ENCODE peak calls at places on chromosome 3, in six cellular contexts. One of them, this sample, is unnamed.

GRCh38 chr3:153667341-153667740 is 453.8 kb upstream of the ARHGEF26 start:
- DNase-seq in uterus: no peak
- DNase-seq in tibial nerve: no peak
- DNase-seq in suprapubic skin: no peak
- DNase-seq in A549: no peak
- DNase-seq in body of pancreas: no peak
- DNase-seq in this sample: no peak

GRCh38 chr3:184203526-184203925 is 17.5 kb downstream of the ABCF3 start:
- DNase-seq in uterus: no peak
- DNase-seq in tibial nerve: no peak
- DNase-seq in suprapubic skin: no peak
- DNase-seq in A549: no peak
- DNase-seq in body of pancreas: no peak
- DNase-seq in this sample: no peak

GRCh38 chr3:123841476-123842238 is 42.5 kb downstream of the MYLK start:
- DNase-seq in uterus: no peak
- DNase-seq in tibial nerve: no peak
- DNase-seq in suprapubic skin: no peak
- DNase-seq in A549: no peak
- DNase-seq in body of pancreas: no peak
- DNase-seq in this sample: no peak

GRCh38 chr3:72340056-72340455 is 508.2 kb downstream of the SHQ1 start:
- DNase-seq in uterus: no peak
- DNase-seq in tibial nerve: no peak
- DNase-seq in suprapubic skin: peak
- DNase-seq in A549: no peak
- DNase-seq in body of pancreas: no peak
- DNase-seq in this sample: no peak

GRCh38 chr3:63364909-63365308 is 86.8 kb downstream of the SYNPR start:
- DNase-seq in uterus: no peak
- DNase-seq in tibial nerve: no peak
- DNase-seq in suprapubic skin: no peak
- DNase-seq in A549: peak
- DNase-seq in body of pancreas: no peak
- DNase-seq in this sample: no peak

GRCh38 chr3:60553144-60553543 is 698.1 kb downstream of the FHIT start:
- DNase-seq in uterus: no peak
- DNase-seq in tibial nerve: no peak
- DNase-seq in suprapubic skin: no peak
- DNase-seq in A549: no peak
- DNase-seq in body of pancreas: no peak
- DNase-seq in this sample: no peak

GRCh38 chr3:184017672-184018423 is at the start of gene ABCC5:
- DNase-seq in uterus: peak
- DNase-seq in tibial nerve: peak
- DNase-seq in suprapubic skin: peak
- DNase-seq in A549: peak
- DNase-seq in body of pancreas: peak
- DNase-seq in this sample: peak

GRCh38 chr3:4826237-4827100 is 152.8 kb upstream of the BHLHE40 start:
- DNase-seq in uterus: peak
- DNase-seq in tibial nerve: peak
- DNase-seq in suprapubic skin: no peak
- DNase-seq in A549: peak
- DNase-seq in body of pancreas: peak
- DNase-seq in this sample: no peak

GRCh38 chr3:97613139-97613538 is 151.4 kb upstream of the ARL6 start:
- DNase-seq in uterus: no peak
- DNase-seq in tibial nerve: no peak
- DNase-seq in suprapubic skin: no peak
- DNase-seq in A549: no peak
- DNase-seq in body of pancreas: no peak
- DNase-seq in this sample: no peak

GRCh38 chr3:14150491-14151230 is 25.8 kb downstream of the TMEM43 start:
- DNase-seq in uterus: no peak
- DNase-seq in tibial nerve: no peak
- DNase-seq in suprapubic skin: peak
- DNase-seq in A549: no peak
- DNase-seq in body of pancreas: no peak
- DNase-seq in this sample: no peak

GRCh38 chr3:50557106-50557505 is 10.4 kb downstream of the C3orf18 start:
- DNase-seq in uterus: no peak
- DNase-seq in tibial nerve: no peak
- DNase-seq in suprapubic skin: no peak
- DNase-seq in A549: no peak
- DNase-seq in body of pancreas: no peak
- DNase-seq in this sample: no peak

GRCh38 chr3:60756636-60757035 is 494.6 kb downstream of the FHIT start:
- DNase-seq in uterus: no peak
- DNase-seq in tibial nerve: no peak
- DNase-seq in suprapubic skin: no peak
- DNase-seq in A549: no peak
- DNase-seq in body of pancreas: no peak
- DNase-seq in this sample: no peak

GRCh38 chr3:73107215-73107614 is 45.8 kb downstream of the EBLN2 start:
- DNase-seq in uterus: no peak
- DNase-seq in tibial nerve: no peak
- DNase-seq in suprapubic skin: no peak
- DNase-seq in A549: no peak
- DNase-seq in body of pancreas: no peak
- DNase-seq in this sample: no peak

GRCh38 chr3:16370872-16371740 is 106.1 kb downstream of the OXNAD1 start:
- DNase-seq in uterus: no peak
- DNase-seq in tibial nerve: no peak
- DNase-seq in suprapubic skin: no peak
- DNase-seq in A549: no peak
- DNase-seq in body of pancreas: no peak
- DNase-seq in this sample: no peak

GRCh38 chr3:85193565-85193964 is 234.8 kb downstream of the CADM2 start:
- DNase-seq in uterus: no peak
- DNase-seq in tibial nerve: no peak
- DNase-seq in suprapubic skin: no peak
- DNase-seq in A549: no peak
- DNase-seq in body of pancreas: no peak
- DNase-seq in this sample: no peak

GRCh38 chr3:86978111-86978528 is 12.8 kb downstream of the VGLL3 start:
- DNase-seq in uterus: no peak
- DNase-seq in tibial nerve: peak
- DNase-seq in suprapubic skin: peak
- DNase-seq in A549: no peak
- DNase-seq in body of pancreas: peak
- DNase-seq in this sample: no peak

GRCh38 chr3:187292186-187292585 is 649 bp upstream of the MASP1 start:
- DNase-seq in uterus: peak
- DNase-seq in tibial nerve: no peak
- DNase-seq in suprapubic skin: no peak
- DNase-seq in A549: no peak
- DNase-seq in body of pancreas: peak
- DNase-seq in this sample: no peak

GRCh38 chr3:129343643-129344360 is 65.1 kb downstream of the HMCES start:
- DNase-seq in uterus: no peak
- DNase-seq in tibial nerve: no peak
- DNase-seq in suprapubic skin: no peak
- DNase-seq in A549: peak
- DNase-seq in body of pancreas: peak
- DNase-seq in this sample: no peak

GRCh38 chr3:28521663-28522062 is 173.0 kb upstream of the AZI2 start:
- DNase-seq in uterus: no peak
- DNase-seq in tibial nerve: no peak
- DNase-seq in suprapubic skin: no peak
- DNase-seq in A549: no peak
- DNase-seq in body of pancreas: no peak
- DNase-seq in this sample: no peak

GRCh38 chr3:130737622-130738021 is 9.0 kb downstream of the PIK3R4 start:
- DNase-seq in uterus: no peak
- DNase-seq in tibial nerve: no peak
- DNase-seq in suprapubic skin: no peak
- DNase-seq in A549: no peak
- DNase-seq in body of pancreas: no peak
- DNase-seq in this sample: no peak

GRCh38 chr3:170259853-170260386 is 37.7 kb downstream of the PRKCI start:
- DNase-seq in uterus: no peak
- DNase-seq in tibial nerve: no peak
- DNase-seq in suprapubic skin: no peak
- DNase-seq in A549: no peak
- DNase-seq in body of pancreas: no peak
- DNase-seq in this sample: no peak

GRCh38 chr3:109563149-109563548 is 225.8 kb upstream of the DPPA4 start:
- DNase-seq in uterus: no peak
- DNase-seq in tibial nerve: no peak
- DNase-seq in suprapubic skin: no peak
- DNase-seq in A549: no peak
- DNase-seq in body of pancreas: no peak
- DNase-seq in this sample: no peak

GRCh38 chr3:8937064-8938020 is 25.9 kb downstream of the RAD18 start:
- DNase-seq in uterus: no peak
- DNase-seq in tibial nerve: no peak
- DNase-seq in suprapubic skin: no peak
- DNase-seq in A549: peak
- DNase-seq in body of pancreas: no peak
- DNase-seq in this sample: no peak

GRCh38 chr3:46228259-46229222 is 13.7 kb upstream of the CCR3 start:
- DNase-seq in uterus: no peak
- DNase-seq in tibial nerve: no peak
- DNase-seq in suprapubic skin: no peak
- DNase-seq in A549: no peak
- DNase-seq in body of pancreas: peak
- DNase-seq in this sample: no peak

GRCh38 chr3:43522702-43523362 is 99.0 kb downstream of the ANO10 start:
- DNase-seq in uterus: no peak
- DNase-seq in tibial nerve: no peak
- DNase-seq in suprapubic skin: no peak
- DNase-seq in A549: peak
- DNase-seq in body of pancreas: no peak
- DNase-seq in this sample: no peak

GRCh38 chr3:13879102-13879945 is 547 bp downstream of the WNT7A start:
- DNase-seq in uterus: no peak
- DNase-seq in tibial nerve: no peak
- DNase-seq in suprapubic skin: peak
- DNase-seq in A549: no peak
- DNase-seq in body of pancreas: peak
- DNase-seq in this sample: no peak

GRCh38 chr3:29644261-29644660 is 363.4 kb downstream of the RBMS3 start:
- DNase-seq in uterus: no peak
- DNase-seq in tibial nerve: no peak
- DNase-seq in suprapubic skin: no peak
- DNase-seq in A549: no peak
- DNase-seq in body of pancreas: no peak
- DNase-seq in this sample: no peak

GRCh38 chr3:142586803-142587406 is 8.4 kb upstream of the ATR start:
- DNase-seq in uterus: peak
- DNase-seq in tibial nerve: no peak
- DNase-seq in suprapubic skin: no peak
- DNase-seq in A549: peak
- DNase-seq in body of pancreas: peak
- DNase-seq in this sample: no peak

GRCh38 chr3:47007482-47008257 is 28.2 kb downstream of the NBEAL2 start:
- DNase-seq in uterus: peak
- DNase-seq in tibial nerve: no peak
- DNase-seq in suprapubic skin: peak
- DNase-seq in A549: no peak
- DNase-seq in body of pancreas: no peak
- DNase-seq in this sample: peak

GRCh38 chr3:64462203-64463120 is 225.3 kb downstream of the ADAMTS9 start:
- DNase-seq in uterus: no peak
- DNase-seq in tibial nerve: no peak
- DNase-seq in suprapubic skin: no peak
- DNase-seq in A549: no peak
- DNase-seq in body of pancreas: no peak
- DNase-seq in this sample: no peak

GRCh38 chr3:146065573-146066006 is 95.4 kb downstream of the PLOD2 start:
- DNase-seq in uterus: peak
- DNase-seq in tibial nerve: no peak
- DNase-seq in suprapubic skin: no peak
- DNase-seq in A549: peak
- DNase-seq in body of pancreas: peak
- DNase-seq in this sample: no peak

GRCh38 chr3:139238281-139239030 is 105.4 kb upstream of the MRPS22 start:
- DNase-seq in uterus: no peak
- DNase-seq in tibial nerve: no peak
- DNase-seq in suprapubic skin: no peak
- DNase-seq in A549: no peak
- DNase-seq in body of pancreas: no peak
- DNase-seq in this sample: peak

GRCh38 chr3:136250862-136251460 is 821 bp downstream of the PCCB start:
- DNase-seq in uterus: peak
- DNase-seq in tibial nerve: peak
- DNase-seq in suprapubic skin: peak
- DNase-seq in A549: peak
- DNase-seq in body of pancreas: peak
- DNase-seq in this sample: peak

DNA sequence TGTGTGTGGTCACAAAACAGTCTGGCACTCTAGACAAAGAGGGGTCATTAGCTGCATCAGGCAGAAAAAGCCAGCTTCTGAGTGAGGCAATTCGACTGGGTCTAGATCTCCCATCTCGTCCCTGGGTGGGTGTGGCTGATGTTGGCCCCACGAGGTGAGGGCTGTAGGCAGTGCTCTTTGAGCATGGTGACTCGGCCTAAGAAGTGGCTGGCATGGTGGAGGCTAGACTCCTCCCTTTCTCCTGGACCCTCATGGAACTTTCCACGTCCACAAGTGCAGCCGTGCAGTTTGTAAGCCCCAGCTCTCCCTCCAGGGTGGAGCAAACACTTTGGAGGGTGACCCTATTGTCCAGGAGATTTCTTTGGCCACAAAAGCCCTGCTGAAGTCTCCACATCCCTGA is 134.1 kb downstream of the OPA1 start:
- DNase-seq in uterus: no peak
- DNase-seq in tibial nerve: no peak
- DNase-seq in suprapubic skin: no peak
- DNase-seq in A549: no peak
- DNase-seq in body of pancreas: no peak
- DNase-seq in this sample: no peak
- TF ChIP-seq POLR2A in uterus: no peak
- TF ChIP-seq POLR2A in tibial nerve: no peak
- TF ChIP-seq POLR2A in suprapubic skin: no peak
- TF ChIP-seq POLR2A in A549: no peak
- TF ChIP-seq POLR2A in body of pancreas: no peak
- TF ChIP-seq POLR2A in this sample: no peak

GRCh38 chr3:188974856-188975611 is 196.7 kb upstream of the TPRG1 start:
- DNase-seq in uterus: peak
- DNase-seq in tibial nerve: no peak
- DNase-seq in suprapubic skin: no peak
- DNase-seq in A549: no peak
- DNase-seq in body of pancreas: peak
- DNase-seq in this sample: no peak
- H3K27ac ChIP-seq in uterus: peak
- H3K27ac ChIP-seq in tibial nerve: peak
- H3K27ac ChIP-seq in suprapubic skin: peak
- H3K27ac ChIP-seq in A549: no peak
- H3K27ac ChIP-seq in body of pancreas: no peak
- H3K27ac ChIP-seq in this sample: peak

GRCh38 chr3:31210068-31210650 is 315.7 kb upstream of the GADL1 start:
- DNase-seq in uterus: no peak
- DNase-seq in tibial nerve: no peak
- DNase-seq in suprapubic skin: no peak
- DNase-seq in A549: no peak
- DNase-seq in body of pancreas: no peak
- DNase-seq in this sample: no peak
- TF ChIP-seq CTCF in uterus: no peak
- TF ChIP-seq CTCF in tibial nerve: no peak
- TF ChIP-seq CTCF in suprapubic skin: no peak
- TF ChIP-seq CTCF in A549: no peak
- TF ChIP-seq CTCF in body of pancreas: no peak
- TF ChIP-seq CTCF in this sample: no peak

GRCh38 chr3:36907911-36908646 is 36.8 kb downstream of the TRANK1 start:
- DNase-seq in uterus: peak
- DNase-seq in tibial nerve: no peak
- DNase-seq in suprapubic skin: no peak
- DNase-seq in A549: peak
- DNase-seq in body of pancreas: peak
- DNase-seq in this sample: peak
- TF ChIP-seq POLR2A in uterus: no peak
- TF ChIP-seq POLR2A in tibial nerve: no peak
- TF ChIP-seq POLR2A in suprapubic skin: no peak
- TF ChIP-seq POLR2A in A549: no peak
- TF ChIP-seq POLR2A in body of pancreas: no peak
- TF ChIP-seq POLR2A in this sample: no peak

This sample was measured in ovary.